ENCODE peak calls at places on chromosomes 13 and 19, in seven cellular contexts. S is Peyer's patch, P is body of pancreas, O is uterus, R is IMR-90, W is breast epithelium, T is prostate gland. Z is an unnamed sample.

GRCh38 chr13:110713981-110714797 is 689 bp downstream of the ING1 start:
- DNase-seq in S (peak; percentile 90), P (peak; percentile 66), O (peak; percentile 59), R (peak; percentile 32), W (peak; percentile 48), T (peak; percentile 36), Z (peak; percentile 72)

GRCh38 chr19:13151605-13152355 is 1.6 kb downstream of the IER2 start:
- DNase-seq in S (peak; percentile 99), P (peak; percentile 98), O (peak; percentile 98), R (peak; percentile 96), W (peak; percentile 99), T (peak; percentile 98), Z (peak; percentile 98)

GRCh38 chr13:53237696-53238095 is 209.1 kb downstream of the OLFM4 start:
- DNase-seq in S (no peak), P (no peak), O (no peak), R (no peak), W (no peak), T (no peak), Z (no peak)

GRCh38 chr19:37941820-37942515 is 35.0 kb downstream of the SIPA1L3 start:
- DNase-seq in S (peak; percentile 55), P (no peak), O (no peak), R (no peak), W (no peak), T (no peak), Z (no peak)

GRCh38 chr13:48232420-48233096 is 448 bp upstream of the ITM2B start:
- DNase-seq in S (peak; percentile 65), P (no peak), O (peak; percentile 80), R (no peak), W (peak; percentile 59), T (peak; percentile 47), Z (peak; percentile 51)

GRCh38 chr13:24165746-24166145 is 5.2 kb downstream of the SPATA13 start:
- DNase-seq in S (no peak), P (no peak), O (no peak), R (peak; percentile 83), W (no peak), T (no peak), Z (no peak)

GRCh38 chr19:14530005-14530348 is 583 bp downstream of the TECR start:
- DNase-seq in S (peak; percentile 86), P (no peak), O (no peak), R (no peak), W (peak; percentile 44), T (no peak), Z (peak; percentile 88)

GRCh38 chr19:610801-611505 is 21.3 kb downstream of the HCN2 start:
- DNase-seq in S (peak; percentile 82), P (no peak), O (peak; percentile 41), R (peak; percentile 76), W (no peak), T (no peak), Z (no peak)

GRCh38 chr19:12703056-12703455 is 6.6 kb upstream of the FBXW9 start:
- DNase-seq in S (no peak), P (no peak), O (no peak), R (peak; percentile 43), W (no peak), T (no peak), Z (peak; percentile 77)

GRCh38 chr13:42970824-42971669 is 21.0 kb downstream of the EPSTI1 start:
- DNase-seq in S (peak; percentile 82), P (no peak), O (no peak), R (peak; percentile 43), W (no peak), T (no peak), Z (peak; percentile 65)

GRCh38 chr19:57075801-57076492 is 43.8 kb upstream of the USP29 start:
- DNase-seq in S (no peak), P (no peak), O (no peak), R (no peak), W (no peak), T (no peak), Z (no peak)

GRCh38 chr13:99385161-99385560 is 78.0 kb upstream of the GPR183 start:
- DNase-seq in S (no peak), P (no peak), O (no peak), R (no peak), W (no peak), T (no peak), Z (no peak)

DNA sequence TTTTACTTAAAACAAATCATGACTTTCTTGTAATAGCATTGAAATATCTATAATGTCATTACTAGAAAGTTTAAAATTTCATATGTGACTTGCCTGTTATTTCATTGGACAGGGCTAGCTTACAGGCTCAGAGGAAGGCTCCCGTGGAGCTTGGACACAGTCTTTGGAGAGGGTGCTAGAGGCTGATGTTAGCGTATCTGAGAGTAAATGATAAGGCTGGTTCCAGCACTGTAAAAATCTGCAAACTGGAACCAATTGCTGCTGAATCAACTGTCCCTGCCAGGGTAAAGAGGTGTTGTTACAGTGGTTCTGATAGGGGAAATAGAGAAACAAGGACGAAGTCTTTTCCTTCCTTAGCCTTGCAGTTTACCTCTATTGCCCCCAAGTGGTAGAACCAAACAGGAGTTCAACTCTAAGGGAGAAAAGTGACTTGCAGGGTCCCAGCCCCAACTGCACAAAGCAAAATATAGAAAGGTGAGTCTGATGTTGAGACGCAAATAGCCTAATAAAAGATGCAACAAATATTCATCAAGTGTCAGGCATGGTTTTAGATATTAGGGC is 901.7 kb downstream of the DIAPH3 start:
- DNase-seq in S (no peak), P (no peak), O (no peak), R (peak; percentile 12), W (no peak), T (no peak), Z (no peak)
- TF ChIP-seq POLR2A in S (no peak), P (no peak), O (no peak), R (no peak), W (no peak), T (no peak), Z (no peak)

GRCh38 chr19:19662344-19662743 is 1.1 kb downstream of the ATP13A1 start:
- DNase-seq in S (peak; percentile 43), P (no peak), O (no peak), R (no peak), W (no peak), T (no peak), Z (no peak)

GRCh38 chr19:19661675-19662251 is 1.7 kb downstream of the ATP13A1 start:
- DNase-seq in S (peak; percentile 70), P (no peak), O (no peak), R (no peak), W (no peak), T (no peak), Z (peak; percentile 29)

GRCh38 chr19:19663292-19664120 is at the start of gene ATP13A1:
- DNase-seq in S (peak; percentile 98), P (peak; percentile 98), O (peak; percentile 96), R (peak; percentile 97), W (peak; percentile 98), T (peak; percentile 97), Z (peak; percentile 97)

GRCh38 chr19:19661141-19661674 is 2.3 kb downstream of the ATP13A1 start:
- DNase-seq in S (no peak), P (no peak), O (no peak), R (no peak), W (no peak), T (no peak), Z (no peak)

DNA sequence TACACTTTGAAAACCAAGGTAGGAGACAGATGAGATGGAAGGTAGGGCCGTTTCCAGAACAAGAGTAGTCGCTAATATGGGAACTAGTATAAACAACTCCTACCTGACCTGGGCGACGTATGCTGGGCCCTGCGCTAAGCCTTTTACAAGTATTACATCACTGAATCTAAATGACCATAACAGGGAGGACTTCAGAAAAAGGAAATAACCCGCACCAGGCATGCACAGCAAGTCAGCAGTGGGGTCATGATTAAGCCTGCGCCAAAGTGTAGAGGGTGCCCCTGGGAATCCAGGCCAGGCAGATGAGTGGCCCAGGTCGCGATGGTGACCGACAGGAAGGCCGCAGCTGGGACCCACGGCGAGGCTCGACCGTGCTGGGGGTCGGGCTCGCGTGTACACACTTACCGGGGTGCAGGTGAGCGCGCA is 597 bp downstream of the ATP13A1 start:
- DNase-seq in S (no peak), P (no peak), O (no peak), R (peak; percentile 4), W (no peak), T (no peak), Z (no peak)
- TF ChIP-seq POLR2A in S (no peak), P (no peak), O (no peak), R (no peak), W (no peak), T (no peak), Z (no peak)

GRCh38 chr19:36837902-36838783 is at the start of gene ZNF790:
- DNase-seq in S (peak; percentile 93), P (peak; percentile 85), O (peak; percentile 86), R (peak; percentile 89), W (peak; percentile 77), T (peak; percentile 90), Z (peak; percentile 93)
- TF ChIP-seq POLR2A in S (peak; percentile 48), P (no peak), O (no peak), R (peak; percentile 48), W (no peak), T (peak; percentile 12), Z (peak; percentile 74)

DNA sequence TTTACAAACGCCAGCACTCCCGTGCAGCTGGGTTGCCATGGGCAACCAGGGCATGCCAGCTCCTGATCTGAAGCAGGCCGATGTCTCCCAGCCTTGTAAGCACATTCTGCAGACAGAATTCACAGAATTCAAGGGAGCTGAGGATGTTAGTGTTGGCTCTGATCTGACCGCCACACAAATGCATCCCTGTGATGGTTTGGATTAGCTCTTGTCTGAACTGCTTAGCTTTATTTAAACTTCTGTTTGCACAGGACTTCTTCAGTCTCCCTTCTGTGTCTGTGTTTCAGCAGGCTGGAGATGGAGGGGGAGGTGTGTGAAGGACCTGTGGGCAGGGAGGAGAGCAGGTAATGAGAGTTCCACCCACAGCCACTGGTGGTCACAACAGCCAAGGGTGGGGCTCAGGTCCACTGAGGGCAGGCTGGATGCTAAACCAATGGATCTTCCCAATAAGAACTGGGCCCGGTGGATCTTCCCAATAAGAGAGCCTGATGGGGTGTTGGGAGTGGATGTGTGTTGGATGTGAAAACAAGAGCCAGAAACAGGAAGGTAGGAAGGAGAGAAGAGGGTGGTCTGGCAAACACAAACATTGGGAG is 66.2 kb downstream of the TEX26 start:
- DNase-seq in S (no peak), P (no peak), O (no peak), R (peak; percentile 73), W (no peak), T (no peak), Z (no peak)
- TF ChIP-seq POLR2A in S (no peak), P (no peak), O (no peak), R (no peak), W (no peak), T (no peak), Z (no peak)

DNA sequence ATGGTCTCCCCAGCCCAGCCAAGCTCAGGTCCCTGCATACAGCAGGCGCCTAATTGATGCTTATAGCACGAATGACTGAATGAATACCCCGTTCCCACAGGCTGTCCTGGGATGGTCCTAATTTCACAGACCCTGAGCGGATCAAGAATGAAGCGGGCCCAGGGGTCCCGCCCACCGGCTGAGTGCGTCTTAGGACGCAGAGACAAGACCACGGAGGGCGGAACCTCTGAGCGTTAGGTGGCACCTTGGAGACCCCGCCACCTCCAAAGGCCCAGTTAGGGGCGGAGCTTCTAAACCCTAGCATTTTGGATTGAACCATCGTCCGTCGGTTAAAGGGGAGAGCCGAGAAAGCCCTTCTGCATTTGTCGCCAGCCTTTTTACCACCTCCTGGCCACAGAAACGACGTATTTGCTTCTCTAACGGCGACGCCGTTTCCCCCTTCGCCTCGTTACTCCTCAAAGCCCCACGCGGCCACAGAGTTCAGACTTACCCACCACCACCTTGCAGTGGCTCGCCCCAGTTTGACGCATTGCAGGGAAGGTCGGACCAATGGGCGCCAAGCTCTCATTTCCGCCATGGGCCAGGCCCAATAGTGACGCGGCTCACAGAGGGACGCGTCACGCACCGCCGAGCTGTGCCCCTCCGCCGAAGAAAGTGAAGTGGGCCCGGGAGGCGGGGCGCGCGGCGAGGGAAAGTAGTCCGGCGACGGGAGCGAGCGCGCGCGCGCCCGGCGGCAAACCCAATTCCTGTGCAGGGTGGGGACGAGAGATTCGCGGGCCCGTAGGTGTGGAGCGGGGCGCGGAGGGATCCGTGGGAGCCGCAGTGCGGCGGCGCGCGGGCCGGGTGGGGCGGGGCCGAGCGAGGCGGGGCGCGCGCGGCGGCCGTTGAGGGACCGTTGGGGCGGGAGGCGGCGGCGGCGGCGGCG is 475 bp upstream of the CALM3 start:
- DNase-seq in S (peak; percentile 99), P (peak; percentile 97), O (peak; percentile 98), R (peak; percentile 97), W (peak; percentile 97), T (peak; percentile 97), Z (peak; percentile 99)
- TF ChIP-seq POLR2A in S (peak; percentile 74), P (peak; percentile 60), O (no peak), R (peak; percentile 52), W (peak; percentile 42), T (peak; percentile 14), Z (peak; percentile 52)

Z was measured in erythroblast.